ENCODE peak calls at places on chromosome 6, in five cellular contexts. Y is DMS153, F is NCI-H1105, V is T-cell, A is iPS-NIHi11. B is an unnamed sample.

GRCh38 chr6:169319561-169319960 is 65.9 kb upstream of the THBS2 start:
- DNase-seq in Y (no peak), F (no peak), V (no peak), A (no peak), B (no peak)

GRCh38 chr6:142833054-142833453 is 111.9 kb downstream of the HIVEP2 start:
- DNase-seq in Y (no peak), F (no peak), V (no peak), A (no peak), B (no peak)

GRCh38 chr6:122563364-122564052 is 46.7 kb upstream of the PKIB start:
- DNase-seq in Y (no peak), F (no peak), V (no peak), A (no peak), B (no peak)

GRCh38 chr6:43635387-43636311 is at the start of gene MAD2L1BP:
- DNase-seq in Y (peak), F (peak), V (peak), A (peak), B (peak)

GRCh38 chr6:9083108-9083507 is 647.8 kb upstream of the SLC35B3 start:
- DNase-seq in Y (no peak), F (no peak), V (no peak), A (no peak), B (no peak)

GRCh38 chr6:158244373-158244772 is 67.9 kb upstream of the TULP4 start:
- DNase-seq in Y (no peak), F (no peak), V (no peak), A (no peak), B (no peak)

GRCh38 chr6:25410102-25410501 is 130.9 kb downstream of the CARMIL1 start:
- DNase-seq in Y (no peak), F (no peak), V (no peak), A (no peak), B (no peak)

GRCh38 chr6:92840246-92840930 is 579.0 kb downstream of the EPHA7 start:
- DNase-seq in Y (no peak), F (no peak), V (no peak), A (no peak), B (no peak)

GRCh38 chr6:21327326-21328140 is 266.0 kb upstream of the SOX4 start:
- DNase-seq in Y (peak), F (no peak), V (no peak), A (peak), B (no peak)

GRCh38 chr6:156589281-156589680 is 187.9 kb upstream of the ARID1B start:
- DNase-seq in Y (no peak), F (no peak), V (no peak), A (no peak), B (no peak)

GRCh38 chr6:35776364-35777215 is at the start of gene CLPSL2:
- DNase-seq in Y (no peak), F (no peak), V (no peak), A (peak), B (no peak)

GRCh38 chr6:42762338-42762929 is 16.5 kb upstream of the TBCC start:
- DNase-seq in Y (no peak), F (no peak), V (no peak), A (no peak), B (no peak)

GRCh38 chr6:4610256-4610655 is 165.9 kb upstream of the CDYL start:
- DNase-seq in Y (no peak), F (no peak), V (no peak), A (no peak), B (no peak)

GRCh38 chr6:98641929-98642328 is 192.4 kb upstream of the POU3F2 start:
- DNase-seq in Y (no peak), F (no peak), V (no peak), A (no peak), B (no peak)

GRCh38 chr6:137116807-137117206 is 56.6 kb downstream of the IL22RA2 start:
- DNase-seq in Y (no peak), F (no peak), V (no peak), A (no peak), B (no peak)

GRCh38 chr6:37979392-37980221 is 160.1 kb downstream of the ZFAND3 start:
- DNase-seq in Y (no peak), F (peak), V (no peak), A (no peak), B (no peak)

GRCh38 chr6:32614366-32615081 is 22.7 kb upstream of the HLA-DQA1 start:
- DNase-seq in Y (no peak), F (no peak), V (no peak), A (no peak), B (no peak)